ENCODE peak calls at places on chromosome 2, in six cellular contexts. Q, X, M, R, F and G are unnamed samples.

GRCh38 chr2:28362991-28363521 is 29.6 kb upstream of the FOSL2 start:
- DNase-seq in F (no peak), X (no peak), Q (no peak), R (no peak), M (no peak), G (no peak)

GRCh38 chr2:151637284-151637781 is 96.9 kb downstream of the NEB start:
- DNase-seq in Q (no peak), X (peak), R (no peak), M (no peak), F (no peak), G (no peak)

GRCh38 chr2:241975593-241976284 is 106.2 kb downstream of the RTP5 start:
- DNase-seq in X (no peak), F (no peak), R (no peak), Q (no peak), M (no peak), G (no peak)

GRCh38 chr2:15912203-15912602 is 28.1 kb upstream of the MYCN start:
- DNase-seq in M (no peak), Q (no peak), X (no peak), F (peak), R (no peak), G (peak)

GRCh38 chr2:172288603-172289002 is 138.8 kb upstream of the ITGA6 start:
- DNase-seq in X (no peak), R (no peak), Q (peak), F (peak), M (peak), G (peak)

GRCh38 chr2:63514781-63515180 is 73.5 kb downstream of the WDPCP start:
- DNase-seq in F (no peak), M (no peak), R (no peak), Q (no peak), X (no peak), G (no peak)

GRCh38 chr2:19762142-19762541 is 139.6 kb downstream of the TTC32 start:
- DNase-seq in M (no peak), Q (no peak), R (no peak), F (peak), X (no peak), G (no peak)

GRCh38 chr2:223846524-223846923 is 9.1 kb upstream of the AP1S3 start:
- DNase-seq in R (no peak), X (no peak), Q (no peak), F (peak), M (no peak), G (no peak)

GRCh38 chr2:43184339-43184895 is 42.0 kb downstream of the ZFP36L2 start:
- DNase-seq in Q (peak), M (no peak), R (no peak), F (peak), X (no peak), G (no peak)

GRCh38 chr2:176503760-176504159 is 234.5 kb downstream of the MTX2 start:
- DNase-seq in Q (no peak), M (no peak), X (no peak), R (no peak), F (no peak), G (no peak)

GRCh38 chr2:118112771-118113334 is 24.6 kb downstream of the INSIG2 start:
- DNase-seq in M (no peak), X (no peak), F (peak), Q (peak), R (no peak), G (no peak)

GRCh38 chr2:190961918-190962487 is 52.0 kb downstream of the STAT1 start:
- DNase-seq in R (no peak), M (no peak), Q (no peak), X (no peak), F (no peak), G (no peak)

GRCh38 chr2:205555816-205556215 is 126.5 kb upstream of the NRP2 start:
- DNase-seq in R (no peak), M (no peak), X (no peak), Q (no peak), F (no peak), G (no peak)

GRCh38 chr2:7825591-7826312 is 856.1 kb upstream of the ID2 start:
- DNase-seq in F (peak), X (peak), R (no peak), M (no peak), Q (no peak), G (peak)

GRCh38 chr2:224147174-224147573 is 108.1 kb upstream of the SERPINE2 start:
- DNase-seq in F (peak), X (no peak), Q (peak), M (no peak), R (no peak), G (no peak)

GRCh38 chr2:161017780-161018440 is 142.3 kb upstream of the TANK start:
- DNase-seq in Q (no peak), M (no peak), R (no peak), F (no peak), X (no peak), G (no peak)

GRCh38 chr2:39484620-39485495 is 47.8 kb upstream of the MAP4K3 start:
- DNase-seq in F (no peak), M (no peak), X (no peak), Q (no peak), R (no peak), G (no peak)

GRCh38 chr2:218743072-218743471 is 32.4 kb downstream of the TTLL4 start:
- DNase-seq in X (peak), R (no peak), M (no peak), F (no peak), Q (no peak), G (no peak)

GRCh38 chr2:72141881-72142742 is 5.5 kb downstream of the CYP26B1 start:
- DNase-seq in M (peak), F (no peak), R (no peak), X (no peak), Q (no peak), G (peak)

GRCh38 chr2:36562245-36562644 is 35.7 kb downstream of the FEZ2 start:
- DNase-seq in Q (no peak), X (no peak), M (no peak), F (peak), R (no peak), G (no peak)

GRCh38 chr2:197599285-197599965 is 76.0 kb downstream of the RFTN2 start:
- DNase-seq in M (no peak), X (no peak), Q (peak), R (no peak), F (peak), G (peak)

GRCh38 chr2:105274046-105274445 is 32.5 kb downstream of the GPR45 start:
- DNase-seq in Q (no peak), X (no peak), M (no peak), F (no peak), R (no peak), G (no peak)

GRCh38 chr2:65654496-65654895 is 222.1 kb upstream of the SPRED2 start:
- DNase-seq in M (no peak), Q (no peak), X (no peak), F (no peak), R (no peak), G (no peak)

GRCh38 chr2:44550571-44550970 is 188.8 kb downstream of the CAMKMT start:
- DNase-seq in M (no peak), R (no peak), Q (no peak), X (no peak), F (no peak), G (no peak)

GRCh38 chr2:151056870-151057269 is 204.8 kb downstream of the RBM43 start:
- DNase-seq in R (no peak), X (no peak), F (no peak), Q (no peak), M (no peak), G (no peak)

GRCh38 chr2:96205888-96206287 is 2.7 kb downstream of the STARD7 start:
- DNase-seq in R (no peak), M (no peak), X (no peak), F (peak), Q (no peak), G (no peak)

GRCh38 chr2:188315750-188316149 is 24.1 kb downstream of the GULP1 start:
- DNase-seq in Q (no peak), X (no peak), F (no peak), R (no peak), M (no peak), G (no peak)

GRCh38 chr2:27070653-27071276 is 689 bp downstream of the OST4 start:
- DNase-seq in M (no peak), Q (no peak), X (no peak), R (no peak), F (no peak), G (no peak)

GRCh38 chr2:196442211-196442610 is 197.3 kb upstream of the CCDC150 start:
- DNase-seq in X (no peak), M (no peak), Q (no peak), R (no peak), F (peak), G (no peak)

GRCh38 chr2:72846171-72847095 is 20.6 kb upstream of the EXOC6B start:
- DNase-seq in F (no peak), Q (no peak), M (no peak), R (no peak), X (no peak), G (no peak)

GRCh38 chr2:239312741-239313246 is 88.0 kb downstream of the HDAC4 start:
- DNase-seq in X (no peak), F (no peak), M (peak), Q (no peak), R (no peak), G (no peak)

GRCh38 chr2:233477548-233478433 is 88.8 kb downstream of the USP40 start:
- DNase-seq in M (no peak), Q (no peak), F (no peak), X (no peak), R (no peak), G (no peak)

GRCh38 chr2:233482616-233483015 is 84.0 kb downstream of the USP40 start:
- DNase-seq in F (no peak), X (no peak), Q (no peak), R (no peak), M (no peak), G (no peak)

GRCh38 chr2:233481368-233482142 is 85.0 kb downstream of the USP40 start:
- DNase-seq in F (no peak), X (no peak), M (peak), Q (no peak), R (no peak), G (no peak)

GRCh38 chr2:233479616-233480489 is 86.7 kb downstream of the USP40 start:
- DNase-seq in X (no peak), R (no peak), Q (no peak), M (no peak), F (no peak), G (no peak)

DNA sequence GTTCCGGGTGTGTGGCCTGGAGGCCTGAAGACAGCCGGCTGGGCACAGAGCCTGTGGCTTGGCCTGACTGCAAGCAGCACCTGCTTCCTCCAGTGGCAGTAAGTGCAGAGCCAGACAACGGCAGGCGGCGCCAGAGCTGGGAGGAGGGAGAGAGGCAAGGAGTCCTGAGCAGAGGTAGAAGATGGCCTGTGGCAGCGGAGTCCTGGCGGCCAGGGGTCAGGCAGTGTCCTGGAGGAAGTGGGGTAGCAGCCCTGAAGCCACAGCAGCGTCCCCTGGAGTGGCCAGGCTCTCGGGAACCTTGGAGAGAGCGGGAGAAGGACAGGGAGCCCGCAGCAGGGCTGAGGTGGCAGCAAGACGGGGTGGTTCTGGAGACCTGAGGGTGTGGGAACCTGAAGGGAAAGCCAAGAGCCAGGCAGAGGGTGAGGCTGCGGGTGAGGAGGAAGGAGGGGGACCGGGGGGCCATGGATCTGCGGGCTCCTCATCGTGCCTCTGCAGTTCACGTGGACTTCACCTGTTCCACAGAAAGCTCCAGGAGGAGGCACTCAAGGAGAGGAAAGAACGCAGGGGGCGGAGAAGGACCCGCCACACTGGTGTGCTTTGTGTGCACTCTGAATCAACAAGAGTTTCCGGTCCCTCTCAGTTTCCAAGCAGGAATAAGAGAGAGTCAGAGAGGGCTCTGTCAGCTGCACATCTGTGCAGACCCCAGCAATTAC is 85.9 kb downstream of the USP40 start:
- DNase-seq in X (no peak), M (peak), F (no peak), Q (no peak), R (no peak), G (no peak)
- TF ChIP-seq CTCF in X (peak), M (no peak), F (no peak), Q (no peak), R (no peak), G (no peak)

DNA sequence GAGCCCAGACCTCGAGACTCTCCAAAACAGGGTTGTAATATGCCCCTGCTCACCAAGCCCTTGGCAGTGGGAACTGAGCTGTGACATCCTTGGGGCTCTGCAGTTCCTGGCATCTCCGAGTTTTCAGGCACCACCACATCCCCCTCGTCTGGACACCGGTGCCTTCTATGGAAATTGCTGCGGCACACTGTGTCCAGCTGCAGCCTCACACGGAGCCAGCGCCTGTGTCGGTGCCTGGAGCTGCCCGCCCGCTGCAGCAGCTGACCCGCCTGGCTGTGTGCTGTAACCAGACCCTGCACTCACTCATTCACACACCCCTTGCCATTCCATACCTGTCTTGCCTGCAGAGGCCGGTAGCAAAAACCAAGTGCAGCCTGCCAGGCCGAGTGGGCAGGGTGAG is 11.8 kb downstream of the IWS1 start:
- DNase-seq in Q (no peak), F (no peak), M (no peak), R (no peak), X (no peak), G (no peak)
- TF ChIP-seq POLR2A in Q (no peak), F (no peak), M (no peak), R (no peak), X (no peak), G (no peak)

DNA sequence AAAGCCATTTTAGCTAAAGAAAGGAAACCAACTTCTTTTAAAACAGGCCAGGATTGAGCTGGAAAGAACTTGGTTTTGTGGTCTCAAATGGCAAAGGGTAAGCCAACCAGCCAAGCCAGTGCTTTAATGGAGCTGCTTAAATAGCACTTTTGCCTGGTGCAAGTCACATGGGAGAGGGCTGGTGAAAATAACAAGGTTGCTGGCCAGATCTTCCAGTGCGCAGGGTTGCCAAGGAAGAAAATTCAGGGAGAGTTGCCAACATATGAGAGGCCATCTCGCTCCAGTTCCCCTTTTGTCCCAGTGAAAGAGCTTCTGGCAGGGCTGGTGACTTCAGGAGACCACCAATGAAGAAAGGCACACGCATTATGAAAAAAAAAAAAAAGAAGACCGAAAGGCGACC is 57.3 kb downstream of the IRS1 start:
- DNase-seq in Q (no peak), F (peak), R (no peak), X (no peak), M (peak), G (peak)
- H3K4me3 ChIP-seq in Q (no peak), F (no peak), R (no peak), X (no peak), M (no peak), G (no peak)

GRCh38 chr2:179338681-179339080 is 74.0 kb upstream of the SESTD1 start:
- DNase-seq in X (no peak), M (no peak), R (no peak), Q (no peak), F (peak), G (no peak)
- TF ChIP-seq CTCF in X (no peak), M (no peak), R (no peak), Q (no peak), F (no peak), G (no peak)

DNA sequence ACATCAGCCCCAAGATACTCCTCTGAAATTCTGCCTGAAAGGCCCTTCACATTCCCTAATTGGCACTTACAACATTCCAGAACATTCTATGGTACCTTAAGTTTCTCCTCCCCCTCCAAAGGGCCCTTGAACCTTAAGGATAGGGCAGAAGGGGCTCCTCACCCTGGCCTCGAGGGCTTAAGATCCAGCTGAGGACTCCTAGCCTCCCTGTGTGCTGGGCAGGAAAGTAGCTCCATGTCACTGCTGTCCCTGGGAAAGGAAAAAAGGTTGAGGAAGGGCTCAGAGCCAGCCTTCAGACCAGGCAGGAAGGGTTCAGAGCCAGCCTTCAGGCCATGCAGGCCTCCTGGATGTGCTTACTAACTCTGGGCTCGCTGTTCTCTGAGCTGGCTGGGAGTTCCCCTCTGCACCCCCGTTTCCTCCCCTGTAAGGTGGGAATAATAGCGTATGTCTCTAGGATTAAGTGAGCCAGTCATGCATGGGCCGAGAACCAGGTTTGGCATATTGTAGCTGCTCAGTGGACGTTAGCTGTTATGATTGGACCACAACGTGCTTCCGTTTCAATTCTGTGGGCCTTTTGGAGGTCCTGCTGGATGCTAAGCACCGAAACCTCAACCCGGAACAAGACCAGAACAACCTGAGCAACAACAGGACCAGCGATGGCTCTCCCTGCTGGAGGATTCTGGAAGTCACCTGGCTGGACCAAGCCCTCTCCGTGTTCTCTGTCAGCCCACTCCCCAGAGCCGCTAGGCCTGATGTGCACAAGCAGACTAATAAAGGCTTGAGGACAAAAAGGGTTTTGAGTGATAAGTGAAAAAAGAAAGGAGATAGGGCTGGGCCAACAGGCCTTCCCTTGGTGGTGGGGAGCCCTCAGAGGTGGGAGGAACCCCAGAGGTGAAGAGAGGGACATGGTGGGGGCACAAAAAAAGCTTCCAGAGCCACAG is 1.0 kb upstream of the B3GNT7 start:
- DNase-seq in R (no peak), F (no peak), X (peak), M (no peak), Q (no peak), G (peak)
- TF ChIP-seq POLR2A in R (no peak), F (no peak), X (peak), M (no peak), Q (no peak), G (no peak)